ENCODE peak calls at places on chromosomes 1 and 21, in eight cellular contexts. Y, Z, A, F, G, H, I and O are unnamed samples.

GRCh38 chr1:47963093-47963492 is 34.1 kb downstream of the TRABD2B start:
- DNase-seq in Y (no peak), Z (no peak), A (no peak), F (no peak), G (no peak), H (no peak), I (no peak), O (no peak)

GRCh38 chr1:200029035-200029623 is 1.6 kb downstream of the NR5A2 start:
- DNase-seq in Y (peak), Z (no peak), A (no peak), F (peak), G (no peak), H (no peak), I (no peak), O (no peak)

GRCh38 chr21:31403596-31404333 is 59.7 kb upstream of the TIAM1 start:
- DNase-seq in Y (no peak), Z (no peak), A (no peak), F (no peak), G (no peak), H (no peak), I (no peak), O (no peak)

GRCh38 chr1:66490817-66491216 is 43.1 kb upstream of the SGIP1 start:
- DNase-seq in Y (no peak), Z (no peak), A (no peak), F (peak), G (no peak), H (no peak), I (no peak), O (no peak)

GRCh38 chr21:38958940-38959685 is 153.4 kb downstream of the ETS2 start:
- DNase-seq in Y (peak), Z (no peak), A (no peak), F (peak), G (no peak), H (no peak), I (no peak), O (no peak)

GRCh38 chr21:33334191-33334590 is 9.4 kb downstream of the IFNAR1 start:
- DNase-seq in Y (no peak), Z (no peak), A (no peak), F (no peak), G (no peak), H (no peak), I (no peak), O (no peak)

GRCh38 chr1:67559222-67559700 is 125.7 kb upstream of the GADD45A start:
- DNase-seq in Y (peak), Z (peak), A (peak), F (peak), G (no peak), H (peak), I (no peak), O (no peak)

GRCh38 chr1:67610450-67610849 is 74.6 kb upstream of the GADD45A start:
- DNase-seq in Y (no peak), Z (no peak), A (no peak), F (no peak), G (no peak), H (no peak), I (no peak), O (no peak)

GRCh38 chr1:234702342-234703000 is 92.5 kb upstream of the IRF2BP2 start:
- DNase-seq in Y (no peak), Z (no peak), A (peak), F (no peak), G (no peak), H (no peak), I (no peak), O (no peak)

GRCh38 chr1:27519341-27520258 is 29.6 kb upstream of the WASF2 start:
- DNase-seq in Y (no peak), Z (peak), A (no peak), F (no peak), G (no peak), H (peak), I (no peak), O (peak)

GRCh38 chr1:200866521-200866920 is 6.3 kb upstream of the GPR25 start:
- DNase-seq in Y (no peak), Z (no peak), A (no peak), F (peak), G (no peak), H (no peak), I (no peak), O (no peak)

GRCh38 chr1:15998929-15999328 is 5.1 kb upstream of the SRARP start:
- DNase-seq in Y (no peak), Z (no peak), A (no peak), F (no peak), G (no peak), H (no peak), I (no peak), O (no peak)

GRCh38 chr21:25360593-25360992 is 246.7 kb downstream of the MRPL39 start:
- DNase-seq in Y (no peak), Z (no peak), A (no peak), F (no peak), G (no peak), H (no peak), I (no peak), O (no peak)

GRCh38 chr1:214259353-214259982 is 21.5 kb upstream of the SMYD2 start:
- DNase-seq in Y (peak), Z (no peak), A (no peak), F (peak), G (no peak), H (no peak), I (no peak), O (no peak)

GRCh38 chr1:218304281-218305039 is 19.4 kb downstream of the RRP15 start:
- DNase-seq in Y (no peak), Z (peak), A (peak), F (peak), G (no peak), H (no peak), I (no peak), O (no peak)

GRCh38 chr1:20732588-20733360 is at the start of gene SH2D5:
- DNase-seq in Y (peak), Z (peak), A (peak), F (peak), G (peak), H (peak), I (peak), O (peak)

GRCh38 chr1:66242646-66243547 is 291.1 kb upstream of the SGIP1 start:
- DNase-seq in Y (peak), Z (peak), A (peak), F (peak), G (peak), H (peak), I (peak), O (peak)

GRCh38 chr1:211734359-211734758 is 58.9 kb upstream of the NEK2 start:
- DNase-seq in Y (no peak), Z (no peak), A (no peak), F (no peak), G (no peak), H (no peak), I (no peak), O (no peak)

GRCh38 chr1:170487503-170487902 is 44.5 kb upstream of the GORAB start:
- DNase-seq in Y (no peak), Z (no peak), A (no peak), F (no peak), G (no peak), H (no peak), I (no peak), O (no peak)

GRCh38 chr1:213678348-213678747 is 309.4 kb upstream of the PROX1 start:
- DNase-seq in Y (no peak), Z (no peak), A (no peak), F (no peak), G (no peak), H (no peak), I (no peak), O (no peak)

GRCh38 chr1:204072951-204073836 is at the start of gene SOX13:
- DNase-seq in Y (peak), Z (peak), A (peak), F (peak), G (no peak), H (peak), I (peak), O (peak)

GRCh38 chr1:17874231-17874630 is 119.1 kb downstream of the ACTL8 start:
- DNase-seq in Y (peak), Z (no peak), A (no peak), F (peak), G (no peak), H (no peak), I (no peak), O (no peak)

GRCh38 chr1:215040190-215040589 is 42.3 kb upstream of the KCNK2 start:
- DNase-seq in Y (no peak), Z (no peak), A (no peak), F (no peak), G (no peak), H (no peak), I (no peak), O (no peak)

GRCh38 chr1:77639056-77639455 is 43.4 kb downstream of the ZZZ3 start:
- DNase-seq in Y (peak), Z (no peak), A (no peak), F (peak), G (no peak), H (no peak), I (no peak), O (no peak)

GRCh38 chr21:35326677-35327076 is 277.6 kb upstream of the RUNX1 start:
- DNase-seq in Y (no peak), Z (no peak), A (no peak), F (peak), G (no peak), H (no peak), I (no peak), O (no peak)

GRCh38 chr1:5611855-5612254 is 380.4 kb downstream of the NPHP4 start:
- DNase-seq in Y (no peak), Z (no peak), A (no peak), F (no peak), G (no peak), H (no peak), I (no peak), O (no peak)

GRCh38 chr1:54475357-54476230 is 69.4 kb upstream of the SSBP3 start:
- DNase-seq in Y (no peak), Z (peak), A (peak), F (no peak), G (no peak), H (no peak), I (peak), O (no peak)

GRCh38 chr1:228008391-228009115 is 1.8 kb downstream of the WNT3A start:
- DNase-seq in Y (no peak), Z (no peak), A (peak), F (no peak), G (no peak), H (peak), I (no peak), O (no peak)

GRCh38 chr1:68484618-68485017 is 12.3 kb downstream of the DEPDC1 start:
- DNase-seq in Y (no peak), Z (no peak), A (no peak), F (no peak), G (no peak), H (no peak), I (no peak), O (no peak)

GRCh38 chr1:166972827-166973226 is 2.5 kb downstream of the ILDR2 start:
- DNase-seq in Y (no peak), Z (no peak), A (no peak), F (no peak), G (no peak), H (peak), I (no peak), O (no peak)

GRCh38 chr1:178628637-178629548 is 96.2 kb upstream of the RALGPS2 start:
- DNase-seq in Y (no peak), Z (no peak), A (peak), F (peak), G (no peak), H (no peak), I (no peak), O (no peak)

GRCh38 chr21:41976611-41977010 is 22.8 kb upstream of the C2CD2 start:
- DNase-seq in Y (no peak), Z (no peak), A (no peak), F (no peak), G (no peak), H (no peak), I (no peak), O (no peak)

GRCh38 chr1:153805042-153805745 is 30.0 kb downstream of the SLC27A3 start:
- DNase-seq in Y (peak), Z (no peak), A (peak), F (peak), G (peak), H (no peak), I (peak), O (no peak)

GRCh38 chr1:34500451-34500850 is 254.4 kb upstream of the GJB5 start:
- DNase-seq in Y (no peak), Z (no peak), A (no peak), F (no peak), G (no peak), H (no peak), I (no peak), O (no peak)

GRCh38 chr1:23793018-23793781 is 2.3 kb downstream of the LYPLA2 start:
- DNase-seq in Y (peak), Z (peak), A (peak), F (no peak), G (no peak), H (peak), I (peak), O (no peak)

GRCh38 chr1:23791434-23792047 is 596 bp downstream of the LYPLA2 start:
- DNase-seq in Y (no peak), Z (peak), A (peak), F (no peak), G (no peak), H (no peak), I (no peak), O (no peak)

GRCh38 chr1:23790696-23791433 is at the start of gene LYPLA2:
- DNase-seq in Y (peak), Z (peak), A (peak), F (peak), G (peak), H (peak), I (peak), O (peak)

GRCh38 chr1:23793861-23794731 is 3.2 kb downstream of the LYPLA2 start:
- DNase-seq in Y (no peak), Z (peak), A (peak), F (no peak), G (no peak), H (no peak), I (no peak), O (peak)

GRCh38 chr1:23792151-23792945 is 1.4 kb downstream of the LYPLA2 start:
- DNase-seq in Y (no peak), Z (peak), A (peak), F (no peak), G (no peak), H (no peak), I (no peak), O (no peak)
- H3K27ac ChIP-seq in Y (peak), Z (peak), A (peak), F (peak), G (no peak), H (no peak), I (peak), O (no peak)

DNA sequence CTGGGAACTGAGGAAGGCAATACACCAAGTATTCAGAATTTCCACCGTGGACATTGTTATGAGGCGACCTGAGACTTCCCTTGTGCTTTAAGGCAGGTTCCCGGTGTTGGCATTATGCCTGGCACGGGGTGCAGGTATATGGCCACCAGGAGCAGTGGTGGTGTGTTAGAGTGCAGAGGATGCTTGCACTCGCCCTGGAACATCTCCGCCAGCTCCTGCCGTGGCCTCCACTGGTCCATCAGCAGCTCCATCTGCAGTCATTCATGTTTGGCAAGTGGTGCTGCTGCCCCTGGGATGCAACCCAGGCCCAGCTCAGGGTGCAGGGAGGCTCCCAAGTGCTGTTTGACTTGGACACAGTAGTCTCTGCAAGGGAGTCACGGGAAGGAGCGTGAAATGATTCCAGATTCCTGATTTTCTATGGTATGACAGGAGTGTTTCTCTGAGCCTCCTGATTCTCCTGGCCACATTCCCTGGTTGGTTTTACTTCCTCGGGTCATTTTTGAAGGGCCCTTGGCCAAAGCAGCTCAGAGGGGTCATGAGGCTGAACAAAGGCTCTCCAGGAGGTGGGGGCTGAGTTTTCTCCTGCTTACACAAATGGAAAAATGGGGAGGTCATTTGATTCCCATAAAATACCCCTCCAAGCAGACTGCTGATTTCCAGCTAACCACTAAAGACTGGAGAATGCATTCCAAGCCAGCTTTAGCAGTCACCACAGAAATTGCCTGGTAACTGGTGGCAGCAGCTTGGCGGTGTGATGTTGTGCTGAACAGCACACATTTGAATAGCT is 60.4 kb upstream of the PSEN2 start:
- DNase-seq in Y (no peak), Z (no peak), A (no peak), F (peak), G (no peak), H (no peak), I (no peak), O (peak)
- H3K27ac ChIP-seq in Y (no peak), Z (no peak), A (no peak), F (no peak), G (no peak), H (peak), I (no peak), O (no peak)

GRCh38 chr1:3170566-3171453 is 101.8 kb downstream of the PRDM16 start:
- DNase-seq in Y (no peak), Z (peak), A (peak), F (no peak), G (peak), H (peak), I (no peak), O (peak)
- H3K27ac ChIP-seq in Y (no peak), Z (peak), A (peak), F (no peak), G (peak), H (peak), I (no peak), O (peak)

GRCh38 chr1:91790296-91790851 is 95.6 kb downstream of the TGFBR3 start:
- DNase-seq in Y (no peak), Z (no peak), A (no peak), F (peak), G (no peak), H (no peak), I (no peak), O (no peak)

GRCh38 chr1:91791103-91791502 is 94.8 kb downstream of the TGFBR3 start:
- DNase-seq in Y (no peak), Z (no peak), A (no peak), F (no peak), G (no peak), H (no peak), I (no peak), O (no peak)

GRCh38 chr1:91787946-91788345 is 98.0 kb downstream of the TGFBR3 start:
- DNase-seq in Y (no peak), Z (no peak), A (no peak), F (no peak), G (no peak), H (no peak), I (no peak), O (no peak)

GRCh38 chr1:91791691-91792392 is 94.1 kb downstream of the TGFBR3 start:
- DNase-seq in Y (no peak), Z (no peak), A (no peak), F (no peak), G (no peak), H (no peak), I (peak), O (no peak)

DNA sequence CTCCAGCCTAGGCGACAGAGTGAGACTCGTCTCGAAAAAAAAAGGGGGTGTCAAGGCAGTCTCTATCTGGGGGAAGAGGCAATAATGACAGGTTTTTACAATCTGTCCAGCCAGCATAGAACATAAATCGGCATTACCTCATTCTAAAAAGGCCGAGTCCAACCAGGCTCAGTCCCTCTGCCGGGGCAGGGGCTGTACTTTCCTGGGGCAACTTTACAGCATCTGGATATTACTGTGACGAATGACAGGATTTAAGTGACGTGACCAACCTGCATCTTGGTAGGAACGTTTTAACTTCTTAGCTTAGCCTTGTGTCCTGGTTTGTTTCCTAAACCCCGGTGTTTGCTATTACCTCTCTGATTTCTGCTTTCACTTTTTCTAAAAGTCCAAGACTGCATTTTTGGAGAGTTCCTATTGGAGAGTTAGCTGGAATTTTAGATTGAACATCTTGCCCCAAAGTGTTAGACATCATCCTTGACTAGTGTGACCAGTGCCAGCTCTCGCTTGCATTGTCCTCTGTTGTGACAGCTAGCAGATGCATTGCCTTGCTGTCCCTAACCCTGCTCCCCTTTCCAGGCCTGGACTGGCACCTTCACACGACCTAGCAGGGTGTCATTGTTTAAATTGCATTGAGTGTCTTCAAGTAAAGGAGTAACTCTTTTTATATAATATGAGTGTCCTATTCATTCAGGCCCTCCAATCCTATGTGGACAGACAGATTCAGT is 96.5 kb downstream of the TGFBR3 start:
- DNase-seq in Y (no peak), Z (no peak), A (no peak), F (no peak), G (no peak), H (no peak), I (no peak), O (no peak)
- H3K27ac ChIP-seq in Y (no peak), Z (peak), A (no peak), F (no peak), G (no peak), H (no peak), I (no peak), O (no peak)